ENCODE peak calls at places on chromosomes 1 and 21, in six cellular contexts. V is NCI-H1417, I is NCI-H1105 treated with DMSO at 0.1 percent for 48 hours, E is fibroblast of the aortic adventitia, G is left cardiac atrium, M is left ventricle myocardium inferior. W is an unnamed sample.

GRCh38 chr1:192167941-192168685 is 9.9 kb downstream of the RGS18 start:
- DNase-seq in V (no peak), I (no peak), E (peak), G (no peak), M (no peak), W (no peak)

GRCh38 chr1:236156512-236157208 is 14.3 kb downstream of the GPR137B start:
- DNase-seq in V (no peak), I (no peak), E (no peak), G (peak), M (no peak), W (peak)

GRCh38 chr1:109399326-109399957 is 1.7 kb upstream of the SORT1 start:
- DNase-seq in V (peak), I (peak), E (peak), G (no peak), M (no peak), W (peak)

GRCh38 chr1:159185121-159185520 is 13.7 kb downstream of the CADM3 start:
- DNase-seq in V (no peak), I (no peak), E (no peak), G (no peak), M (no peak), W (no peak)

GRCh38 chr1:171939730-171940129 is 98.4 kb downstream of the DNM3 start:
- DNase-seq in V (no peak), I (no peak), E (no peak), G (no peak), M (no peak), W (no peak)

GRCh38 chr1:244971524-244972216 is 107.3 kb upstream of the HNRNPU start:
- DNase-seq in V (no peak), I (no peak), E (peak), G (no peak), M (no peak), W (no peak)

GRCh38 chr1:44296067-44296466 is 59.0 kb downstream of the ERI3 start:
- DNase-seq in V (no peak), I (no peak), E (no peak), G (no peak), M (no peak), W (no peak)

GRCh38 chr1:104648269-104648691 is 898.6 kb downstream of the AMY1C start:
- DNase-seq in V (peak), I (peak), E (no peak), G (no peak), M (no peak), W (no peak)

GRCh38 chr21:42609806-42610205 is 43.6 kb upstream of the PDE9A start:
- DNase-seq in V (no peak), I (no peak), E (no peak), G (no peak), M (no peak), W (peak)

GRCh38 chr21:45428534-45428933 is 23.6 kb downstream of the COL18A1 start:
- DNase-seq in V (no peak), I (no peak), E (no peak), G (no peak), M (no peak), W (no peak)

GRCh38 chr1:36088265-36088576 is 471 bp upstream of the ADPRS start:
- DNase-seq in V (no peak), I (no peak), E (no peak), G (no peak), M (no peak), W (no peak)

GRCh38 chr1:65289449-65289848 is 19.9 kb upstream of the DNAJC6 start:
- DNase-seq in V (no peak), I (no peak), E (no peak), G (no peak), M (no peak), W (no peak)

GRCh38 chr1:116915182-116915611 is 5.5 kb downstream of the PTGFRN start:
- DNase-seq in V (no peak), I (no peak), E (peak), G (no peak), M (peak), W (no peak)

GRCh38 chr1:88661188-88661587 is 22.9 kb upstream of the PKN2 start:
- DNase-seq in V (no peak), I (no peak), E (peak), G (no peak), M (no peak), W (peak)

GRCh38 chr1:221712198-221712684 is 29.6 kb downstream of the DUSP10 start:
- DNase-seq in V (no peak), I (no peak), E (peak), G (no peak), M (no peak), W (peak)

GRCh38 chr1:162389971-162390370 is 8.4 kb downstream of the C1orf226 start:
- DNase-seq in V (no peak), I (no peak), E (no peak), G (no peak), M (no peak), W (no peak)

GRCh38 chr1:83931658-83932253 is 67.2 kb downstream of the TTLL7 start:
- DNase-seq in V (peak), I (peak), E (peak), G (no peak), M (no peak), W (peak)

GRCh38 chr1:24925082-24925779 is 4.8 kb downstream of the RUNX3 start:
- DNase-seq in V (no peak), I (no peak), E (no peak), G (no peak), M (no peak), W (peak)

GRCh38 chr1:32997381-32997891 is 32.8 kb upstream of the RNF19B start:
- DNase-seq in V (no peak), I (no peak), E (peak), G (no peak), M (no peak), W (no peak)

GRCh38 chr1:150144606-150145005 is 5.1 kb upstream of the PLEKHO1 start:
- DNase-seq in V (no peak), I (no peak), E (no peak), G (no peak), M (no peak), W (no peak)

GRCh38 chr21:32576011-32576410 is 9.3 kb downstream of the TCP10L start:
- DNase-seq in V (no peak), I (no peak), E (no peak), G (no peak), M (no peak), W (no peak)

GRCh38 chr1:21871943-21872342 is 59.9 kb downstream of the LDLRAD2 start:
- DNase-seq in V (no peak), I (no peak), E (no peak), G (no peak), M (no peak), W (no peak)

GRCh38 chr1:23083714-23084480 is 64.6 kb downstream of the KDM1A start:
- DNase-seq in V (no peak), I (no peak), E (peak), G (peak), M (peak), W (no peak)

GRCh38 chr1:60575326-60575874 is 501.8 kb upstream of the C1orf87 start:
- DNase-seq in V (no peak), I (no peak), E (no peak), G (no peak), M (no peak), W (no peak)

GRCh38 chr1:178544531-178544930 is 31.6 kb downstream of the TEX35 start:
- DNase-seq in V (no peak), I (no peak), E (peak), G (no peak), M (no peak), W (no peak)

GRCh38 chr1:70891444-70891843 is 156.2 kb downstream of the PTGER3 start:
- DNase-seq in V (no peak), I (no peak), E (no peak), G (no peak), M (no peak), W (no peak)

GRCh38 chr1:162861101-162861500 is at the start of gene CCDC190:
- DNase-seq in V (no peak), I (no peak), E (peak), G (peak), M (peak), W (no peak)

GRCh38 chr1:162724583-162725120 is 65.8 kb upstream of the HSD17B7 start:
- DNase-seq in V (no peak), I (no peak), E (peak), G (no peak), M (no peak), W (no peak)

GRCh38 chr1:29739176-29739575 is 502.9 kb downstream of the PTPRU start:
- DNase-seq in V (no peak), I (no peak), E (no peak), G (no peak), M (no peak), W (no peak)

GRCh38 chr1:22204989-22205913 is 62.4 kb upstream of the WNT4 start:
- DNase-seq in V (no peak), I (no peak), E (peak), G (no peak), M (no peak), W (no peak)

GRCh38 chr1:36027766-36028165 is 56.1 kb upstream of the TEKT2 start:
- DNase-seq in V (no peak), I (no peak), E (no peak), G (no peak), M (no peak), W (no peak)

GRCh38 chr1:63774617-63775417 is 1.0 kb downstream of the ROR1 start:
- DNase-seq in V (peak), I (peak), E (peak), G (peak), M (peak), W (no peak)

GRCh38 chr1:225448146-225448805 is 20.4 kb upstream of the LBR start:
- DNase-seq in V (no peak), I (no peak), E (no peak), G (no peak), M (no peak), W (no peak)

GRCh38 chr1:39625462-39626273 is 13.8 kb downstream of the HEYL start:
- DNase-seq in V (no peak), I (no peak), E (peak), G (peak), M (peak), W (no peak)

W was measured in activated CD8-positive, alpha-beta T cell treated with anti-CD3 and anti-CD28 coated beads, Interleukin-2, amount 10 ng/mL, durations not matched to agents 7 days and 5 days.